ENCODE peak calls at places on chromosomes 3 and 15, in five cellular contexts. V is heart left ventricle, H is WERI-Rb-1, T is fibroblast of lung, L is lung. U is an unnamed sample. For H3K9me3, the result is how much of the 10 kb centered on the place peaks cover.

GRCh38 chr15:34582461-34583357 is 742 bp downstream of the GOLGA8B start:
- DNase-seq in V (no peak), H (peak), T (peak), L (peak), U (peak)

GRCh38 chr3:125067225-125067624 is 11.4 kb upstream of the HEG1 start:
- DNase-seq in V (no peak), H (no peak), T (no peak), L (no peak), U (no peak)

GRCh38 chr15:91146728-91147127 is 46.7 kb downstream of the SV2B start:
- DNase-seq in V (no peak), H (no peak), T (no peak), L (no peak), U (no peak)

GRCh38 chr15:36156855-36157521 is 422.4 kb upstream of the CDIN1 start:
- DNase-seq in V (peak), H (no peak), T (peak), L (no peak), U (no peak)

GRCh38 chr3:9041626-9042025 is 78.4 kb upstream of the RAD18 start:
- DNase-seq in V (no peak), H (no peak), T (no peak), L (no peak), U (no peak)

GRCh38 chr3:49799761-49800160 is at the start of gene CDHR4:
- DNase-seq in V (peak), H (no peak), T (peak), L (no peak), U (peak)

GRCh38 chr3:158103131-158103955 is 2.9 kb downstream of the SHOX2 start:
- DNase-seq in V (no peak), H (no peak), T (no peak), L (no peak), U (no peak)

GRCh38 chr15:49693491-49693890 is 72.6 kb downstream of the DTWD1 start:
- DNase-seq in V (no peak), H (no peak), T (peak), L (no peak), U (no peak)

GRCh38 chr15:41504751-41505492 is 8.7 kb downstream of the LTK start:
- DNase-seq in V (no peak), H (no peak), T (no peak), L (no peak), U (no peak)

GRCh38 chr15:69973102-69973714 is 124.5 kb downstream of the TLE3 start:
- DNase-seq in V (no peak), H (no peak), T (peak), L (no peak), U (no peak)

GRCh38 chr3:99954914-99955644 is 137.4 kb downstream of the CMSS1 start:
- DNase-seq in V (no peak), H (no peak), T (no peak), L (no peak), U (no peak)

GRCh38 chr3:107589454-107589853 is 66.7 kb downstream of the BBX start:
- DNase-seq in V (no peak), H (no peak), T (no peak), L (no peak), U (no peak)

GRCh38 chr15:57376695-57377477 is 581 bp downstream of the CGNL1 start:
- DNase-seq in V (peak), H (peak), T (no peak), L (peak), U (no peak)

GRCh38 chr15:78070049-78070698 is 7.3 kb downstream of the TBC1D2B start:
- DNase-seq in V (no peak), H (no peak), T (no peak), L (no peak), U (no peak)

GRCh38 chr3:127404614-127405598 is 117.1 kb upstream of the PRR20G start:
- DNase-seq in V (no peak), H (no peak), T (no peak), L (peak), U (no peak)

GRCh38 chr15:96322401-96323249 is 7.9 kb upstream of the NR2F2 start:
- DNase-seq in V (no peak), H (no peak), T (peak), L (no peak), U (peak)

GRCh38 chr15:60844431-60845174 is 365.7 kb upstream of the ICE2 start:
- DNase-seq in V (no peak), H (no peak), T (no peak), L (no peak), U (no peak)

GRCh38 chr3:30720586-30721313 is 114.3 kb downstream of the TGFBR2 start:
- DNase-seq in V (no peak), H (no peak), T (peak), L (no peak), U (no peak)

GRCh38 chr15:96340348-96340610 is 9.8 kb downstream of the NR2F2 start:
- DNase-seq in V (no peak), H (no peak), T (no peak), L (no peak), U (no peak)

GRCh38 chr3:40574661-40575060 is 49.9 kb downstream of the ZNF621 start:
- DNase-seq in V (no peak), H (no peak), T (peak), L (no peak), U (no peak)

GRCh38 chr3:156816091-156816793 is 9.9 kb upstream of the LEKR1 start:
- DNase-seq in V (peak), H (no peak), T (peak), L (peak), U (peak)

GRCh38 chr3:141828487-141829284 is 47.8 kb upstream of the ATP1B3 start:
- DNase-seq in V (peak), H (peak), T (peak), L (peak), U (no peak)

GRCh38 chr3:141487419-141488345 is 855 bp downstream of the RASA2 start:
- DNase-seq in V (peak), H (peak), T (peak), L (peak), U (peak)

GRCh38 chr3:76576201-76576600 is 463.7 kb upstream of the ROBO2 start:
- DNase-seq in V (no peak), H (no peak), T (no peak), L (no peak), U (no peak)

GRCh38 chr15:29115093-29115991 is 154.3 kb downstream of the NSMCE3 start:
- DNase-seq in V (no peak), H (peak), T (peak), L (no peak), U (peak)
- H3K4me3 ChIP-seq in V (peak), H (peak), T (peak), L (no peak), U (peak)

GRCh38 chr3:12891985-12892839 is 50.8 kb upstream of the RPL32 start:
- DNase-seq in V (peak), H (peak), T (peak), L (peak), U (no peak)
- H3K27ac ChIP-seq in V (no peak), H (no peak), T (no peak), L (no peak), U (no peak)

DNA sequence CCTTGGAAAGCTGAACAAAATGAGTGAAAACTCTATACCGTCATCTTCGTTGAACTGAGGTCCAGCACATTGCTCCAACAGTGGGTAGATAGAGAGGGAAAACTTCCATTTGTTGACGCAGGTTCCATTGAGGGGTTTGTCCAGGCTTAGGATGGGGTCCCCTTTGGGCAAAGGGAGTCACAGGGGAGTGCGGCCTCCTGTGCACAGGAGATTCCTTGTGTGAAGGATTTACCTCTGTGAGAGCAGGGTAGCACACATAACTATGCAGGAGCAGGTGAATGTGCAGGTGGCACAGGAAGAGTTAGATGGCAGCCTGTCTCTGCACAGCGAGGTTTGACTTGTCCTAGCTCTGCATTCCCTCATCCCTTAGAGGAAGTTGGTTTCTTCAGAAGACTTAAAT is 139.3 kb downstream of the SNRPN start:
- DNase-seq in V (no peak), H (no peak), T (no peak), L (peak), U (no peak)
- H3K9me3 ChIP-seq in V (under half), H (under half), T (under half), L (half or more), U (under half)

DNA sequence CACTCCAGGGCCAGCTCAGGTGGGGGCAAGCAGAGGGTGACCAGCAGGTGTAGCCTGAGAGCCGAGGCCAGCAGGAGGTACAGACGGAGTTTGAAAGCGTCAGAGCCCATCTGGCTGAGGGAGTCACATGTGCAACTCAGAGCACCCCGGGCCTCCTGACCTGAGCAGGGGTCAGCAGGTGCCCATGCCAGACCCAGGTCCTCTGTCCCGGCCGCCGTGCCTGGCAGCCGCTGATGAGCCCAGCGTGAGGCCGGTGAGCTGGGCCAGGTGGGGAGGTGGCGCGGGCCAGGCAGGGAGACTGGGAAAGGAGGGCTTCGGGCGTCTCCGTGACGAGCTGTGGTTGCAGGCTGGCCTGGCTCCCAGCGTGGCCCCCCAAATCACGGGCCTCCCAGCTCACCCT is 130.9 kb downstream of the CHSY1 start:
- DNase-seq in V (no peak), H (peak), T (no peak), L (no peak), U (no peak)
- H3K4me3 ChIP-seq in V (no peak), H (peak), T (no peak), L (no peak), U (no peak)

GRCh38 chr3:187042874-187043458 is 96.3 kb downstream of the RPL39L start:
- DNase-seq in V (no peak), H (no peak), T (no peak), L (no peak), U (no peak)
- H3K27ac ChIP-seq in V (no peak), H (no peak), T (no peak), L (no peak), U (no peak)

GRCh38 chr3:148863297-148863696 is 1.8 kb upstream of the CPA3 start:
- DNase-seq in V (no peak), H (no peak), T (no peak), L (no peak), U (no peak)
- H3K9me3 ChIP-seq in V (under half), H (under half), T (under half), L (under half), U (under half)

U was measured in aorta.